ENCODE peak calls at places on chromosomes 5 and 9, in six cellular contexts. One of them, this sample, is unnamed.

GRCh38 chr5:86737579-86737978 is 119.8 kb downstream of the COX7C start:
- DNase-seq in Panc1: no peak
- DNase-seq in upper lobe of right lung: no peak
- DNase-seq in transverse colon: no peak
- DNase-seq in heart right ventricle: no peak
- DNase-seq in mammary epithelial cell: no peak
- DNase-seq in this sample: no peak

GRCh38 chr9:135009051-135009560 is 78.4 kb upstream of the OLFM1 start:
- DNase-seq in Panc1: no peak
- DNase-seq in upper lobe of right lung: peak; percentile 30
- DNase-seq in transverse colon: no peak
- DNase-seq in heart right ventricle: no peak
- DNase-seq in mammary epithelial cell: no peak
- DNase-seq in this sample: no peak

GRCh38 chr5:165143727-165144210 is 1638.3 kb downstream of the MAT2B start:
- DNase-seq in Panc1: no peak
- DNase-seq in upper lobe of right lung: no peak
- DNase-seq in transverse colon: no peak
- DNase-seq in heart right ventricle: no peak
- DNase-seq in mammary epithelial cell: no peak
- DNase-seq in this sample: no peak

GRCh38 chr9:32969270-32969669 is 32.2 kb downstream of the APTX start:
- DNase-seq in Panc1: no peak
- DNase-seq in upper lobe of right lung: no peak
- DNase-seq in transverse colon: no peak
- DNase-seq in heart right ventricle: no peak
- DNase-seq in mammary epithelial cell: peak; percentile 6
- DNase-seq in this sample: no peak

GRCh38 chr5:169542811-169543210 is 40.8 kb upstream of the SPDL1 start:
- DNase-seq in Panc1: no peak
- DNase-seq in upper lobe of right lung: no peak
- DNase-seq in transverse colon: no peak
- DNase-seq in heart right ventricle: no peak
- DNase-seq in mammary epithelial cell: no peak
- DNase-seq in this sample: no peak

GRCh38 chr9:134700636-134701350 is 59.2 kb downstream of the COL5A1 start:
- DNase-seq in Panc1: no peak
- DNase-seq in upper lobe of right lung: no peak
- DNase-seq in transverse colon: no peak
- DNase-seq in heart right ventricle: no peak
- DNase-seq in mammary epithelial cell: no peak
- DNase-seq in this sample: no peak

GRCh38 chr9:126682113-126682810 is 68.5 kb downstream of the LMX1B start:
- DNase-seq in Panc1: no peak
- DNase-seq in upper lobe of right lung: no peak
- DNase-seq in transverse colon: no peak
- DNase-seq in heart right ventricle: no peak
- DNase-seq in mammary epithelial cell: no peak
- DNase-seq in this sample: peak; percentile 31

GRCh38 chr5:132221781-132222648 is 5.6 kb downstream of the P4HA2 start:
- DNase-seq in Panc1: no peak
- DNase-seq in upper lobe of right lung: no peak
- DNase-seq in transverse colon: peak; percentile 42
- DNase-seq in heart right ventricle: peak; percentile 65
- DNase-seq in mammary epithelial cell: no peak
- DNase-seq in this sample: peak; percentile 50

GRCh38 chr5:58842851-58843250 is 260.0 kb downstream of the RAB3C start:
- DNase-seq in Panc1: no peak
- DNase-seq in upper lobe of right lung: no peak
- DNase-seq in transverse colon: no peak
- DNase-seq in heart right ventricle: no peak
- DNase-seq in mammary epithelial cell: peak; percentile 3
- DNase-seq in this sample: peak; percentile 50

GRCh38 chr5:155679530-155679929 is 647.4 kb upstream of the SGCD start:
- DNase-seq in Panc1: no peak
- DNase-seq in upper lobe of right lung: no peak
- DNase-seq in transverse colon: no peak
- DNase-seq in heart right ventricle: no peak
- DNase-seq in mammary epithelial cell: no peak
- DNase-seq in this sample: no peak

GRCh38 chr5:60261732-60262131 is 368.2 kb upstream of the PDE4D start:
- DNase-seq in Panc1: no peak
- DNase-seq in upper lobe of right lung: no peak
- DNase-seq in transverse colon: no peak
- DNase-seq in heart right ventricle: no peak
- DNase-seq in mammary epithelial cell: no peak
- DNase-seq in this sample: no peak

GRCh38 chr5:135833521-135833920 is 942 bp upstream of the SLC25A48 start:
- DNase-seq in Panc1: no peak
- DNase-seq in upper lobe of right lung: no peak
- DNase-seq in transverse colon: no peak
- DNase-seq in heart right ventricle: no peak
- DNase-seq in mammary epithelial cell: no peak
- DNase-seq in this sample: no peak

GRCh38 chr5:149264432-149265069 is 7.1 kb upstream of the AFAP1L1 start:
- DNase-seq in Panc1: no peak
- DNase-seq in upper lobe of right lung: no peak
- DNase-seq in transverse colon: peak; percentile 39
- DNase-seq in heart right ventricle: no peak
- DNase-seq in mammary epithelial cell: peak; percentile 64
- DNase-seq in this sample: peak; percentile 81

GRCh38 chr9:83285836-83286235 is 222.9 kb upstream of the RASEF start:
- DNase-seq in Panc1: no peak
- DNase-seq in upper lobe of right lung: no peak
- DNase-seq in transverse colon: no peak
- DNase-seq in heart right ventricle: no peak
- DNase-seq in mammary epithelial cell: no peak
- DNase-seq in this sample: no peak

GRCh38 chr5:140966293-140967225 is at the start of gene PCDHAC2:
- DNase-seq in Panc1: no peak
- DNase-seq in upper lobe of right lung: peak; percentile 87
- DNase-seq in transverse colon: no peak
- DNase-seq in heart right ventricle: peak; percentile 36
- DNase-seq in mammary epithelial cell: peak; percentile 68
- DNase-seq in this sample: peak; percentile 48

GRCh38 chr5:31680528-31680927 is 41.6 kb downstream of the PDZD2 start:
- DNase-seq in Panc1: no peak
- DNase-seq in upper lobe of right lung: no peak
- DNase-seq in transverse colon: no peak
- DNase-seq in heart right ventricle: peak; percentile 73
- DNase-seq in mammary epithelial cell: no peak
- DNase-seq in this sample: no peak

GRCh38 chr9:120289990-120290925 is 289.7 kb downstream of the CDK5RAP2 start:
- DNase-seq in Panc1: no peak
- DNase-seq in upper lobe of right lung: no peak
- DNase-seq in transverse colon: no peak
- DNase-seq in heart right ventricle: no peak
- DNase-seq in mammary epithelial cell: peak; percentile 21
- DNase-seq in this sample: peak; percentile 48

GRCh38 chr5:74934949-74935751 is 69.0 kb upstream of the FAM169A start:
- DNase-seq in Panc1: no peak
- DNase-seq in upper lobe of right lung: no peak
- DNase-seq in transverse colon: no peak
- DNase-seq in heart right ventricle: no peak
- DNase-seq in mammary epithelial cell: peak; percentile 59
- DNase-seq in this sample: peak; percentile 46

GRCh38 chr9:84296146-84296843 is 44.3 kb downstream of the SLC28A3 start:
- DNase-seq in Panc1: no peak
- DNase-seq in upper lobe of right lung: no peak
- DNase-seq in transverse colon: no peak
- DNase-seq in heart right ventricle: no peak
- DNase-seq in mammary epithelial cell: peak; percentile 81
- DNase-seq in this sample: peak; percentile 85

GRCh38 chr5:78345485-78345884 is 14.9 kb upstream of the SCAMP1 start:
- DNase-seq in Panc1: no peak
- DNase-seq in upper lobe of right lung: no peak
- DNase-seq in transverse colon: no peak
- DNase-seq in heart right ventricle: peak; percentile 10
- DNase-seq in mammary epithelial cell: peak; percentile 52
- DNase-seq in this sample: peak; percentile 18

GRCh38 chr5:160419458-160420330 is 813 bp upstream of the SLU7 start:
- DNase-seq in Panc1: peak; percentile 17
- DNase-seq in upper lobe of right lung: no peak
- DNase-seq in transverse colon: no peak
- DNase-seq in heart right ventricle: no peak
- DNase-seq in mammary epithelial cell: no peak
- DNase-seq in this sample: no peak

GRCh38 chr9:5958273-5958672 is 57.2 kb downstream of the RANBP6 start:
- DNase-seq in Panc1: no peak
- DNase-seq in upper lobe of right lung: no peak
- DNase-seq in transverse colon: no peak
- DNase-seq in heart right ventricle: no peak
- DNase-seq in mammary epithelial cell: no peak
- DNase-seq in this sample: no peak

DNA sequence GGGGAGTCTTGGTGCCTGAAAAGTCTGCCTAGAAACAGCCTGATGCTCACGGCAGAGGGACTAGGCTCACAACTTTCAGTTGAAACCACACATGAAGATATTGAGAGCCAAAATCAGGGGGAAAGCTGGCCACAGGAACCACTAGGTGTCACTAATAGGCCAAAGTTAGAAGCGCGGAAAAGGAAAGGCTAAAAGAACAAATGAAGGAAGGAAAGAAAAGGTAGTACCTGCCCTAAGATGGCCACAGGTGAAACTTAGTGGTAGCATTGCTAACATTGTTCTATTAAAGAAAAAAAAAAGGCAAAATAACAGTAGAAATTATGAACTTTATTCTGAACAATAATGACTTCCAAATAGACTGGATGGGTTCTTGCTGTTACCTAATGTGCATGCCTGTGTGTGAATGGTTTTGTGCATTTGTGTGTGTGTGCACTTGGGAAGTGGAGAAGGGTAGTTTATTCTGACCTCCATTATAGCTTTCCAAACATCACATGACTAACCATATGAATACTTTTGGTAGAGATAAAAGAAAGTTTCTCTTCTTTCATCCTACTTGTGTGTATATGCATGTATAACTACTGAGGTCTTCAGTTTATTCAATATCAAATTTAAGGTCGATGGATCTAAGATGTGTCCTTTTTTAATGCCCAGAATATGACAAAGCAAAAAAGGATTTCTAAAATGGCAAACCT is 2.1 kb upstream of the RFESD start:
- DNase-seq in Panc1: no peak
- DNase-seq in upper lobe of right lung: no peak
- DNase-seq in transverse colon: peak; percentile 63
- DNase-seq in heart right ventricle: no peak
- DNase-seq in mammary epithelial cell: peak; percentile 56
- DNase-seq in this sample: peak; percentile 59
- TF ChIP-seq CTCF in Panc1: peak; percentile 87
- TF ChIP-seq CTCF in upper lobe of right lung: peak; percentile 75
- TF ChIP-seq CTCF in transverse colon: peak; percentile 67
- TF ChIP-seq CTCF in heart right ventricle: peak; percentile 66
- TF ChIP-seq CTCF in mammary epithelial cell: peak; percentile 73
- TF ChIP-seq CTCF in this sample: peak; percentile 80

DNA sequence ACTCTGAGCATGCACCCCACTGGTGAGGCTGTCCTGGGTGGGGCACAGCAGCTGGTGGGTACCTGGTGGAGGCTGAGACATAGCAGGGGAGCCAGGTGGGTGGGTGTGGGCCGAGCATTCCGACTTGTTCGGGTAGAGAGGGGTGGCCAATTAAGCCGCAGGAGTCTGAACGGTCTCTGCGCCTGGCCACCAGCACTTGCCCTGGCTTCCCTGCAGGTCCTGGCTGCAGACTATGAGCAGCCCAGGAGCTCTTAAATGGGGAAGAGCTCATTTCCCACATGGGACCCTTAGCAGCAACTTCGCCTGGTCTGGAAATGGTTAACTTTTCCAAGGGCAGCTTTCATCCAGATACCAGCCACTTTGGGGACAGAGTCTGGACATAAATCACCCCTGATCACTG is 37.7 kb downstream of the PRRX2 start:
- DNase-seq in Panc1: no peak
- DNase-seq in upper lobe of right lung: no peak
- DNase-seq in transverse colon: no peak
- DNase-seq in heart right ventricle: no peak
- DNase-seq in mammary epithelial cell: no peak
- DNase-seq in this sample: no peak
- H3K4me3 ChIP-seq in Panc1: no peak overlapping the region
- H3K4me3 ChIP-seq in upper lobe of right lung: no peak overlapping the region
- H3K4me3 ChIP-seq in transverse colon: no peak overlapping the region
- H3K4me3 ChIP-seq in heart right ventricle: no peak overlapping the region
- H3K4me3 ChIP-seq in mammary epithelial cell: no peak overlapping the region
- H3K4me3 ChIP-seq in this sample: no peak overlapping the region

DNA sequence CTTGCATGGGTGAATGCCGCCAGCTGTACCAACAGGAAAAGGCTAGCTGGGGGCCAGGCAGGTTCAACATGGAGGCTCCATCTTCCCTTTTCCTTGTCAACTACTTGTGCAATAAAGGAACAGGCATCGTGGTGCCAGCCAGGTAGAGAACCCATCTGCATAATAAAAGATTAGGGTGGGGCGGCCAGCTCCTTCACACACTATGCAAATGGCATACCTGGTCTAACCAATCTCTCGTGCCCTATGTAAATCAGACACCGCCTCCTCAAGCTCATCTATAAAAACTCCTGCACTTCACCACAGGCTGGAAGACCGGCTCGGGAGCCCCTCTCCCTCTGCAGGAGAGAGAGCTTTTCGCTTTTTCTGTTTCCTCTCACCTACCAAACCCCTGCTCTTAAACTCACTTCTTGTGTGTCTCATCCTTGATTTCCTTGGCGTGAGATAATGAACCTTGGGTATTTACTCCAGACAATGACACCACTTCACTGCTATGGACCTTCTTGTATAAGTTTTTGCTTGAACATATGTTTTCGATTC is 244.3 kb upstream of the PUM3 start:
- DNase-seq in Panc1: no peak
- DNase-seq in upper lobe of right lung: no peak
- DNase-seq in transverse colon: no peak
- DNase-seq in heart right ventricle: no peak
- DNase-seq in mammary epithelial cell: no peak
- DNase-seq in this sample: peak; percentile 6
- TF ChIP-seq CTCF in Panc1: no peak
- TF ChIP-seq CTCF in upper lobe of right lung: no peak
- TF ChIP-seq CTCF in transverse colon: no peak
- TF ChIP-seq CTCF in heart right ventricle: no peak
- TF ChIP-seq CTCF in mammary epithelial cell: no peak
- TF ChIP-seq CTCF in this sample: no peak

DNA sequence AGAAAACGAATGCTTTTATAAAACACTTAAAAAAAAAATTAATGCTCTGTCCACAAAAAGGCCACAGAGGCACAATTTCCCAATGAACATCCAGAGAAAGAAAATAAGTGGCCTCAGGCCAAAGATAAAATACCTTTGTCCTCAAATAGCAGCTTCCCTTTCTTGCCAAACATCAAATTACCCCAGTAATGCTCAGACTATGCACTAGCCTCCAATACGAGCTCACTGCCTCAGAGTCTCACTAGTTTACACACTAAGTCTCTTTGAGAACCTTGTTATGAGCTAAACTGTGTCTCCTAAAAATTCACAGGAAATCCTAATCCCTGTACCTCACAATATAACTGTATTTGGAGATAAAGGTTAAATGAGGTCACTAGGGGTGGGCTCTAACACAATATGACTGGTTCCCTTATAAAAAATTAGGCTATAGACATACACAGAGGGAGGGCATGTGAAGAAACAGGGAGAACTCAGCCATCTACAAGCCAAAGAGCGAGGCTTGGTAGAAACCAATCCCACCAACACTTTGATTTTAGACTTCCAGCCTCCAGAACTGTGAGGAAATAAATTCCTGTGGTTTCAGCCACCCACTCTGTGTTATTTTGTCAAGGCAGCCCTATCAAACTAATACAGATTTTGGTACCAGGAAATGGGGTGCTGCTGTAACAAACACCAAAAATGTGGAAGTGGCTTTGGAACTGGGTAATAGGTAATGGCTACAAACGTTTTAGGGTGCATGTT is 4.4 kb downstream of the MPDZ start:
- DNase-seq in Panc1: no peak
- DNase-seq in upper lobe of right lung: no peak
- DNase-seq in transverse colon: no peak
- DNase-seq in heart right ventricle: no peak
- DNase-seq in mammary epithelial cell: no peak
- DNase-seq in this sample: no peak
- H3K4me3 ChIP-seq in Panc1: no peak overlapping the region
- H3K4me3 ChIP-seq in upper lobe of right lung: no peak overlapping the region
- H3K4me3 ChIP-seq in transverse colon: no peak overlapping the region
- H3K4me3 ChIP-seq in heart right ventricle: peak overlapping the region; percentile 10
- H3K4me3 ChIP-seq in mammary epithelial cell: no peak overlapping the region
- H3K4me3 ChIP-seq in this sample: no peak overlapping the region

This sample was measured in epithelial cell of esophagus.